ENCODE peak calls at places on chromosomes 2 and 18, in four cellular contexts. B is B cell, L is ascending aorta, M is mammary epithelial cell. A is an unnamed sample.

GRCh38 chr2:224401641-224402342 is at the start of gene FAM124B:
- DNase-seq in B (no peak), M (no peak), L (peak; percentile 78), A (no peak)

GRCh38 chr2:74148457-74149248 is 941 bp upstream of the BOLA3 start:
- DNase-seq in M (no peak), B (no peak), L (no peak), A (no peak)

GRCh38 chr2:213065583-213066444 is 85.6 kb downstream of the IKZF2 start:
- DNase-seq in B (no peak), L (no peak), M (peak; percentile 37), A (no peak)

GRCh38 chr2:42421601-42422252 is 60.7 kb upstream of the COX7A2L start:
- DNase-seq in M (peak; percentile 1), B (no peak), L (no peak), A (no peak)

GRCh38 chr18:33051397-33051796 is 278.6 kb upstream of the KLHL14 start:
- DNase-seq in B (no peak), M (peak; percentile 2), L (no peak), A (no peak)

GRCh38 chr2:240624950-240625621 is at the start of gene GPR35:
- DNase-seq in B (peak; percentile 87), L (peak; percentile 67), M (peak; percentile 60), A (peak; percentile 54)

GRCh38 chr18:77049938-77050337 is 82.6 kb downstream of the MBP start:
- DNase-seq in L (no peak), M (peak; percentile 49), B (no peak), A (no peak)

GRCh38 chr2:70954886-70955285 is 19.2 kb downstream of the ATP6V1B1 start:
- DNase-seq in M (no peak), L (peak; percentile 31), B (no peak), A (no peak)

GRCh38 chr18:3281456-3282400 is 19.8 kb downstream of the MYL12B start:
- DNase-seq in B (peak; percentile 35), M (peak; percentile 68), L (no peak), A (no peak)

GRCh38 chr2:26086155-26086634 is 52.3 kb downstream of the RAB10 start:
- DNase-seq in M (peak; percentile 79), L (no peak), B (no peak), A (no peak)

GRCh38 chr18:69580107-69580506 is 179.4 kb downstream of the DOK6 start:
- DNase-seq in M (no peak), B (no peak), L (no peak), A (no peak)

GRCh38 chr2:227861011-227861410 is 10.4 kb upstream of the DAW1 start:
- DNase-seq in B (no peak), L (no peak), M (no peak), A (no peak)

GRCh38 chr2:238501311-238501710 is 74.6 kb downstream of the ASB1 start:
- DNase-seq in B (no peak), M (no peak), L (peak; percentile 52), A (no peak)

GRCh38 chr2:191295088-191295487 is 49.9 kb downstream of the MYO1B start:
- DNase-seq in B (no peak), M (no peak), L (no peak), A (no peak)

GRCh38 chr2:209986405-209986804 is 16.0 kb upstream of the RPE start:
- DNase-seq in B (no peak), L (no peak), M (peak; percentile 14), A (no peak)

GRCh38 chr2:34242741-34243123 is 643.6 kb upstream of the FAM98A start:
- DNase-seq in M (no peak), B (no peak), L (no peak), A (no peak)

GRCh38 chr2:208033701-208034502 is 8.6 kb upstream of the PLEKHM3 start:
- DNase-seq in M (peak; percentile 90), L (no peak), B (no peak), A (no peak)

GRCh38 chr18:37985126-37985525 is 419.5 kb upstream of the CELF4 start:
- DNase-seq in L (no peak), B (no peak), M (no peak), A (no peak)

GRCh38 chr2:193475038-193475437 is 1280.3 kb upstream of the TMEFF2 start:
- DNase-seq in B (no peak), M (no peak), L (no peak), A (no peak)

GRCh38 chr2:43518182-43518581 is 77.7 kb downstream of the THADA start:
- DNase-seq in L (no peak), M (peak; percentile 50), B (no peak), A (no peak)

GRCh38 chr18:55529581-55529980 is 58.4 kb downstream of the TCF4 start:
- DNase-seq in M (no peak), B (no peak), L (no peak), A (no peak)

GRCh38 chr2:144508162-144508765 is 11.7 kb downstream of the ZEB2 start:
- DNase-seq in L (no peak), B (no peak), M (no peak), A (no peak)

GRCh38 chr2:175966839-175967238 is 35.2 kb downstream of the LNPK start:
- DNase-seq in B (no peak), L (no peak), M (no peak), A (no peak)

GRCh38 chr2:40658917-40659316 is 207.0 kb upstream of the SLC8A1 start:
- DNase-seq in L (no peak), B (no peak), M (peak; percentile 7), A (no peak)

GRCh38 chr18:2988041-2988794 is 24.7 kb downstream of the LPIN2 start:
- DNase-seq in B (no peak), M (peak; percentile 29), L (no peak), A (no peak)

GRCh38 chr2:61091485-61091884 is 25.8 kb downstream of the SANBR start:
- DNase-seq in B (no peak), M (no peak), L (no peak), A (no peak)

GRCh38 chr2:99940963-99941362 is 201.4 kb downstream of the AFF3 start:
- DNase-seq in B (no peak), M (no peak), L (no peak), A (no peak)

GRCh38 chr2:239343946-239344856 is 56.6 kb downstream of the HDAC4 start:
- DNase-seq in M (no peak), B (no peak), L (no peak), A (no peak)

GRCh38 chr2:182522930-182523541 is 96.2 kb upstream of the PDE1A start:
- DNase-seq in L (no peak), M (no peak), B (no peak), A (no peak)

GRCh38 chr18:35041752-35042379 is 653 bp downstream of the MAPRE2 start:
- DNase-seq in M (peak; percentile 16), L (no peak), B (no peak), A (no peak)

GRCh38 chr2:176239016-176239415 is 30.2 kb upstream of the MTX2 start:
- DNase-seq in B (no peak), M (no peak), L (no peak), A (no peak)

GRCh38 chr18:7158201-7158600 is 40.6 kb upstream of the LAMA1 start:
- DNase-seq in M (no peak), B (no peak), L (no peak), A (no peak)

GRCh38 chr2:217837001-217837491 is 165.7 kb downstream of the TNS1 start:
- DNase-seq in L (peak; percentile 91), M (no peak), B (no peak), A (no peak)

GRCh38 chr2:200091126-200091525 is 135.7 kb downstream of the MAIP1 start:
- DNase-seq in L (no peak), B (no peak), M (no peak), A (no peak)

GRCh38 chr2:152307863-152308262 is 27.1 kb upstream of the FMNL2 start:
- DNase-seq in M (peak; percentile 14), B (no peak), L (no peak), A (no peak)
- TF ChIP-seq CTCF in M (no peak), B (no peak), L (no peak), A (no peak)

DNA sequence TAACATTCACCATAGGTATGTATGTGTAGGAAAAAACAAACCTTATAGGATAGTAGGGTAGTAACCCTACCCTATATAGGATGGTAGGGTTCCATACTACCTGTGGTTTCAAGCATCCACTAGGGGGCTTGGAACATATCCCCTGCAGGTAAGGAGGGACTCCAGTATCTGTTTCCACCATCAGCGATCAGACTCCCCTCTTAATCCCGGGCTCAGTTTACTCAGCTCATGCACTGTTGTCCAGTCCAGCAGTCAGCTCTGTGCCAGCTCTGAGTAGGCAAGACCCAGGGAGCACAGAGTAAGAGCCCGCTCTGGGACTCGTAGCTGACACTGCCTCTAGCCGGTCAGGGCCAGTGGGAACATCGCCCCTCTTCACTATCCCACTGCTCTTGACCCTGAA is 61.7 kb downstream of the MEX3C start:
- DNase-seq in L (no peak), M (no peak), B (no peak), A (no peak)
- TF ChIP-seq CTCF in L (no peak), M (peak; percentile 12), B (peak; percentile 36), A (peak; percentile 34)

DNA sequence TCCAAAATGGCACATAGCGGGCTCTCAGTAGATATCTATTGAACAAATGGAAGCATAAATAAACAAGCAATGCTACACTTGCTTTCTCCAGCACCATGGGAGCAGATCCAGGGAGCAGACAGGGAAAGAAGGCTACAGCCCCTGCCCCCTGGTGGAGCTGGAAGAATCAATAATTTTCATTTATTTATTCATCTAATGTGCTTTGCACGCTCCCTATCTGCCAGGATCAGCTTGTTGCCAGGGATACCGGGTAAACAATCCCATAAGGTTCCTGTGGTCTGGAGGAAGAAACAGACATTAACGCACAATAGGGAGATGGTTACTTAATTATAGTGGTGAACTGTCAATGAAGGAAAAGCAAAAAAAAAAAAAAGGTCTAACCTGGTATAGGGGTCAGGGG is 40.1 kb upstream of the CLASP1 start:
- DNase-seq in B (no peak), M (no peak), L (no peak), A (no peak)
- TF ChIP-seq CTCF in B (no peak), M (peak; percentile 38), L (no peak), A (no peak)

GRCh38 chr2:221370942-221371221 is 201.2 kb downstream of the EPHA4 start:
- DNase-seq in L (no peak), M (no peak), B (no peak), A (no peak)

GRCh38 chr2:221371347-221371746 is 200.8 kb downstream of the EPHA4 start:
- DNase-seq in L (no peak), M (no peak), B (no peak), A (no peak)

GRCh38 chr2:221374234-221374633 is 197.9 kb downstream of the EPHA4 start:
- DNase-seq in L (no peak), M (no peak), B (no peak), A (no peak)

GRCh38 chr2:221370076-221370941 is 201.8 kb downstream of the EPHA4 start:
- DNase-seq in B (no peak), L (no peak), M (no peak), A (no peak)

DNA sequence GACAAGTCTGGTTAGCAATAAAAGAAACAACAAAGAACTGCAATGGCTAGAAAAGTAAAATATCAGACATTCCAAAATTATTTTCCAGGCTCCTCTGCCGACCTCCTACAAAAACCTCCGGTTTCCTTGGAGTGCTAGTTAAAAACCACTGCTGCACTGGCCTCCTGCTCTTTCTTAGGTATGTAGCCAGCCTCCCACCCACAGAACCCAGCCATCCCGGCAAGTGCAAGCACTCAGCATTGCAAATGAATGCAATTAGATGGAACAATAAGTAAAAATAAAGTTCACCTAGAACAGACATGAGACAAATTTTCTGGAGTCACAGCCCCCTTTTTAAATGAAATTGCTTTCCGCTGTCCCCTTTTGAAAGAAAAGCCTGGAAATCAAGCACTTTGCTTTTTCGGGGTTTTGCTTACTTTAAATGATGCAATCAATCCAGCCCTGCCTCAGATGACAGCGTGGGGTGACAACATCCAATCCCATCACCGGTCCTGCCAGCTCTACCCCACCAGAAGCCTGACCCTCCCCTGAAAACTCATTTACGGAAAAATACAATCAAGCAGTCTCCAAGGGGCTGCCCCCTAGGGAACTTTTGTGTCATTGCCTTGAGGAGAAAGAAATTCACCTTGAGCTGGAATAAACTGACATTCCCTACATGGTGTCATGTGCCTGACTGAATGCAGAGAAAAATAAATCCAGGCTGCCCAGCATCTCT is 199.8 kb downstream of the EPHA4 start:
- DNase-seq in L (no peak), B (no peak), M (no peak), A (no peak)
- TF ChIP-seq CTCF in L (no peak), B (no peak), M (no peak), A (no peak)

A was measured in CD4-positive, alpha-beta T cell.